ENCODE peak calls at places on chromosomes 1 and 21, in five cellular contexts. B, H, R, A and G are unnamed samples.

GRCh38 chr1:78619446-78619802 is 824 bp upstream of the IFI44L start:
- DNase-seq in H (no peak), A (peak), B (no peak), R (no peak), G (no peak)

GRCh38 chr1:221672160-221672762 is 69.6 kb downstream of the DUSP10 start:
- DNase-seq in A (no peak), B (no peak), H (no peak), R (no peak), G (no peak)

GRCh38 chr1:94820918-94821317 is 761 bp downstream of the SLC44A3 start:
- DNase-seq in B (no peak), R (no peak), H (no peak), A (no peak), G (no peak)

GRCh38 chr1:169623132-169623926 is 6.6 kb downstream of the SELP start:
- DNase-seq in H (no peak), R (no peak), A (no peak), B (no peak), G (no peak)

GRCh38 chr1:233998926-233999325 is 94.5 kb downstream of the SLC35F3 start:
- DNase-seq in R (no peak), B (peak), A (no peak), H (no peak), G (no peak)

GRCh38 chr21:43645414-43645891 is 13.8 kb downstream of the HSF2BP start:
- DNase-seq in B (no peak), H (no peak), A (peak), R (no peak), G (peak)

GRCh38 chr1:204746838-204747442 is 61.4 kb upstream of the LRRN2 start:
- DNase-seq in A (peak), H (no peak), B (peak), R (peak), G (peak)

GRCh38 chr1:145877923-145878486 is 7.7 kb downstream of the ANKRD35 start:
- DNase-seq in A (no peak), R (no peak), B (no peak), H (peak), G (no peak)

GRCh38 chr1:169495050-169495740 is 9.5 kb upstream of the SLC19A2 start:
- DNase-seq in R (no peak), B (no peak), H (no peak), A (no peak), G (no peak)

GRCh38 chr1:184785529-184785928 is 30.9 kb upstream of the EDEM3 start:
- DNase-seq in B (no peak), A (no peak), R (no peak), H (no peak), G (no peak)

GRCh38 chr1:174995121-174995520 is 4.6 kb upstream of the CACYBP start:
- DNase-seq in A (no peak), H (no peak), B (no peak), R (no peak), G (no peak)

GRCh38 chr1:8116892-8117262 is 90.8 kb upstream of the ERRFI1 start:
- DNase-seq in H (no peak), R (no peak), B (no peak), A (no peak), G (no peak)

GRCh38 chr1:151356668-151357067 is 9.6 kb upstream of the RFX5 start:
- DNase-seq in A (no peak), R (no peak), B (no peak), H (no peak), G (no peak)

GRCh38 chr21:17769049-17769845 is 49.9 kb downstream of the C21orf91 start:
- DNase-seq in A (no peak), R (no peak), B (no peak), H (no peak), G (peak)

GRCh38 chr1:100229681-100230443 is 19.8 kb downstream of the DBT start:
- DNase-seq in R (no peak), H (no peak), B (no peak), A (no peak), G (no peak)

GRCh38 chr1:225462714-225463574 is 35.1 kb upstream of the LBR start:
- DNase-seq in B (peak), R (no peak), A (peak), H (peak), G (no peak)

GRCh38 chr1:184563308-184563707 is 176.5 kb downstream of the C1orf21 start:
- DNase-seq in H (no peak), R (no peak), A (peak), B (peak), G (peak)

GRCh38 chr1:16168622-16169021 is 12.8 kb upstream of the EPHA2 start:
- DNase-seq in B (no peak), A (no peak), R (no peak), H (no peak), G (no peak)

GRCh38 chr21:43824250-43824882 is 35.0 kb downstream of the RRP1 start:
- DNase-seq in B (no peak), A (no peak), R (no peak), H (no peak), G (peak)

GRCh38 chr1:212507361-212507760 is 74.6 kb downstream of the NENF start:
- DNase-seq in R (no peak), A (no peak), B (no peak), H (no peak), G (no peak)

GRCh38 chr1:28860332-28861073 is 48.5 kb downstream of the OPRD1 start:
- DNase-seq in A (peak), R (no peak), B (no peak), H (no peak), G (no peak)

GRCh38 chr1:164265232-164265631 is 293.8 kb upstream of the PBX1 start:
- DNase-seq in R (no peak), H (no peak), A (no peak), B (no peak), G (no peak)